ENCODE peak calls at places on chromosome 22, in five cellular contexts. L, N, V, Y and P are unnamed samples.

GRCh38 chr22:20218320-20218872 is 49.7 kb downstream of the RTN4R start:
- DNase-seq in V (no peak), N (no peak), L (no peak), Y (no peak), P (no peak)

GRCh38 chr22:44304354-44304753 is 8.4 kb downstream of the SHISAL1 start:
- DNase-seq in Y (peak; percentile 23), N (peak; percentile 58), V (no peak), L (no peak), P (no peak)

GRCh38 chr22:38768036-38768435 is 12.2 kb upstream of the SUN2 start:
- DNase-seq in V (no peak), N (no peak), Y (no peak), L (no peak), P (no peak)

GRCh38 chr22:19120829-19121630 is 1.2 kb downstream of the DGCR2 start:
- DNase-seq in L (no peak), V (no peak), N (peak; percentile 69), Y (peak; percentile 73), P (peak; percentile 57)

GRCh38 chr22:48531721-48532435 is 1295.8 kb downstream of the BRD1 start:
- DNase-seq in V (no peak), Y (no peak), L (no peak), N (no peak), P (no peak)

GRCh38 chr22:48144318-48144717 is 1381.9 kb downstream of the TBC1D22A start:
- DNase-seq in Y (no peak), N (no peak), V (no peak), L (no peak), P (no peak)

GRCh38 chr22:19879996-19880785 is 25.5 kb upstream of the GNB1L start:
- DNase-seq in V (no peak), L (no peak), N (no peak), Y (no peak), P (peak; percentile 46)

GRCh38 chr22:49979587-49980264 is 19.2 kb downstream of the PIM3 start:
- DNase-seq in L (no peak), Y (peak; percentile 76), V (no peak), N (peak; percentile 58), P (peak; percentile 44)

GRCh38 chr22:25953276-25953675 is 211.3 kb downstream of the MYO18B start:
- DNase-seq in N (no peak), V (no peak), Y (peak; percentile 19), L (no peak), P (no peak)

GRCh38 chr22:49330421-49331222 is 497.1 kb downstream of the BRD1 start:
- DNase-seq in V (no peak), Y (no peak), N (no peak), L (no peak), P (no peak)

GRCh38 chr22:21449531-21450319 is 17.5 kb upstream of the TMEM191C start:
- DNase-seq in V (no peak), L (no peak), N (peak; percentile 13), Y (no peak), P (peak; percentile 21)

GRCh38 chr22:24805790-24806662 is at the start of gene SGSM1:
- DNase-seq in N (peak; percentile 71), V (peak; percentile 46), L (peak; percentile 82), Y (peak; percentile 84), P (peak; percentile 89)

DNA sequence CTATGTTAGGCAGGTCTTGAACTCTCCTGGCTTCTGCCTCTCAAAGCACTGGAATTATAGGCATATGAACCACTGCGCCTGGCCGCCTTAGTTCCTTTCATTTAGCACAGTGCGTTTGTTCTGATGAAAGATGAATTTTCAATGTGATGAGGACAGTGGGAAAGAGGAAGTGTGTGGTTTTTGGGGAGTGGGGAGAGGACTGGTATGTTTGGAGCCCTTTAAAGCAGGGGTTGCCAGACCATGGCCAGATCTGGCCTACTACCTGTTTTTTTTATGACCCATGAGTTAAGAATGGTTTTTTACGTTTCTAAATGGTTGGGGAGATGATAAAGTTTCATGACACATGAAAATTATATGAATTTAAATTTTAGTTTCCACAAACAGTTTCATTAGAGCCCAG is 12.5 kb downstream of the ATXN10 start:
- DNase-seq in L (no peak), V (no peak), Y (no peak), N (no peak), P (no peak)
- H3K4me1 ChIP-seq in L (peaks cover 9% of the 10 kb centered on the region), V (peaks cover 4% of the 10 kb centered on the region), Y (peaks cover 12% of the 10 kb centered on the region), N (peaks cover 23% of the 10 kb centered on the region), P (peaks cover 7% of the 10 kb centered on the region)

GRCh38 chr22:32477608-32478007 is 3.0 kb downstream of the FBXO7 start:
- DNase-seq in V (no peak), L (no peak), Y (no peak), N (no peak), P (no peak)
- H3K4me2 ChIP-seq in V (no peak overlapping the region), L (no peak overlapping the region), Y (no peak overlapping the region), N (no peak overlapping the region), P (no peak overlapping the region)

GRCh38 chr22:22508274-22509176 is at the start of gene ZNF280B:
- DNase-seq in N (peak; percentile 87), L (peak; percentile 76), Y (peak; percentile 92), V (peak; percentile 9), P (peak; percentile 90)
- H2BK12ac ChIP-seq in N (no peak within 1 kb of the TSS), L (no peak within 1 kb of the TSS), Y (no peak within 1 kb of the TSS), V (no peak within 1 kb of the TSS), P (no peak within 1 kb of the TSS)

GRCh38 chr22:36149464-36149863 is 11.1 kb downstream of the APOL3 start:
- DNase-seq in N (no peak), V (no peak), L (no peak), Y (peak; percentile 10), P (peak; percentile 1)
- H3K4me1 ChIP-seq in N (peaks cover 1% of the 10 kb centered on the region), V (peaks cover 5% of the 10 kb centered on the region), L (peaks cover 13% of the 10 kb centered on the region), Y (no peaks in the 10 kb centered on the region), P (peaks cover 2% of the 10 kb centered on the region)

GRCh38 chr22:40592352-40593113 is 44.0 kb downstream of the MRTFA start:
- DNase-seq in Y (peak; percentile 80), N (no peak), V (no peak), L (no peak), P (no peak)
- H3K4me2 ChIP-seq in Y (no peak overlapping the region), N (no peak overlapping the region), V (no peak overlapping the region), L (no peak overlapping the region), P (no peak overlapping the region)